ENCODE peak calls at places on chromosomes 11 and 22, in ten cellular contexts. S is AG04450, O is lower leg skin, W is AG04449, G is GM12865, X is LNCaP clone FGC, H is HFF-Myc, M is AG10803, T is small intestine, K is neuronal stem cell. V is an unnamed sample.
A peak's percentile ranks its signal among the peaks of the same experiment; 100 is the strongest.

GRCh38 chr11:71309611-71310010 is 57.2 kb upstream of the SHANK2 start:
- DNase-seq in T (no peak), G (no peak), X (no peak), H (no peak), M (no peak), W (no peak), S (no peak), O (no peak), K (no peak), V (no peak)

GRCh38 chr22:45994516-45995404 is 17.8 kb upstream of the WNT7B start:
- DNase-seq in H (no peak), G (peak; percentile 56), O (peak; percentile 80), T (peak; percentile 67), X (no peak), S (no peak), M (peak; percentile 64), W (no peak), K (peak; percentile 71), V (peak; percentile 83)

GRCh38 chr11:107591098-107591445 is at the start of gene ELMOD1:
- DNase-seq in O (no peak), W (no peak), S (no peak), M (peak; percentile 40), K (peak; percentile 61), T (no peak), X (no peak), H (no peak), G (peak; percentile 24), V (peak; percentile 28)

GRCh38 chr11:130666781-130667251 is 218.4 kb downstream of the ADAMTS15 start:
- DNase-seq in O (no peak), S (no peak), X (no peak), T (no peak), G (no peak), H (no peak), W (no peak), K (no peak), M (peak; percentile 66), V (no peak)

GRCh38 chr11:60915250-60915914 is 1.4 kb downstream of the TMEM109 start:
- DNase-seq in O (peak; percentile 37), H (no peak), G (peak; percentile 89), W (no peak), M (peak; percentile 65), S (no peak), K (peak; percentile 77), X (no peak), T (peak; percentile 55), V (no peak)

GRCh38 chr11:19978668-19979518 is 181.4 kb downstream of the DBX1 start:
- DNase-seq in K (no peak), O (no peak), S (peak; percentile 65), W (peak; percentile 52), M (peak; percentile 77), G (peak; percentile 61), H (no peak), T (peak; percentile 53), X (no peak), V (no peak)

GRCh38 chr11:45304111-45304991 is 18.2 kb upstream of the SYT13 start:
- DNase-seq in G (peak; percentile 37), O (no peak), M (no peak), X (no peak), K (no peak), T (no peak), W (no peak), H (no peak), S (no peak), V (no peak)

GRCh38 chr11:61007383-61007970 is 36.0 kb downstream of the CD6 start:
- DNase-seq in X (no peak), W (no peak), K (no peak), O (no peak), M (no peak), S (no peak), H (no peak), G (no peak), T (peak; percentile 42), V (no peak)

GRCh38 chr11:70270877-70271634 is 566 bp downstream of the PPFIA1 start:
- DNase-seq in M (peak; percentile 71), X (no peak), K (peak; percentile 51), W (peak; percentile 17), O (no peak), G (peak; percentile 50), S (peak; percentile 13), H (no peak), T (peak; percentile 43), V (peak; percentile 4)

GRCh38 chr11:61816736-61817455 is at the start of gene FADS1:
- DNase-seq in G (peak; percentile 95), W (peak; percentile 60), X (no peak), H (no peak), O (peak; percentile 63), T (peak; percentile 56), S (peak; percentile 89), M (peak; percentile 91), K (peak; percentile 93), V (peak; percentile 96)

GRCh38 chr11:7787239-7787638 is 9.5 kb downstream of the OR5P2 start:
- DNase-seq in X (no peak), K (no peak), H (no peak), O (no peak), G (peak; percentile 45), W (no peak), M (no peak), S (no peak), T (no peak), V (no peak)

GRCh38 chr11:71446942-71447688 is 1.1 kb downstream of the DHCR7 start:
- DNase-seq in S (peak; percentile 7), K (no peak), H (no peak), G (no peak), M (peak; percentile 81), O (no peak), X (no peak), W (no peak), T (peak; percentile 54), V (peak; percentile 26)

DNA sequence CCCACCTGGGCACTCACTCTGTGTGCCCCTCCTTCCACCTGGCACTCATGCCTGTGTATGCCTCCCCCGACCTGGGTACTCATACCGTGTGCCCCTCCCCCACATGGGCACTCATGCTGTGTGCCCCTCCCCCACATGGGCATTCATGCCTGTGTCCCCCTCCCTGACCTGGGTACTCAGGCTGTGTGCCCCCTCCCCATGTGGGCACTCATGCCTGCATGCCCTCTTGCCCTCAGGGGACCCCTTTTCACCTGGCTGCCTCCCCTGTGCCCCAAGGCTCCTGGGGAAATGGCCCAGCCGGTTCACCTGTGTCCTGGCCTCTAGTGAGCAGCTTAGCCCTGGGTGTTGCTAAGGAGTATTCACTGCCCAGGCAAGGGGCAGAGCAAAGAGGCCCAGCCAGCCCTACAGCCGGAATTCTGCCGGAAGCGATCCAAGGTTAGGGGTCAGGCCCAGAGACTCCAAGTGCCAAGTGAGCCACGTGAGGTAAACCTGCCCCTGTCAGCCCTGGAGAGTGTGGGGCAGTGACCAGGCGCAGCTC is 5.7 kb upstream of the IFITM10 start:
- DNase-seq in K (no peak), S (no peak), O (no peak), H (no peak), M (no peak), X (no peak), G (no peak), W (no peak), T (no peak), V (no peak)
- H3K4me3 ChIP-seq in K (no peak overlapping the region), S (no peak overlapping the region), O (no peak overlapping the region), H (no peak overlapping the region), M (no peak overlapping the region), X (no peak overlapping the region), G (no peak overlapping the region), W (no peak overlapping the region), T (no peak overlapping the region), V (no peak overlapping the region)

GRCh38 chr11:122723576-122723975 is 68.1 kb downstream of the UBASH3B start:
- DNase-seq in G (no peak), W (no peak), K (no peak), S (no peak), M (no peak), T (no peak), X (no peak), H (no peak), O (no peak), V (no peak)

GRCh38 chr11:122723106-122723505 is 67.6 kb downstream of the UBASH3B start:
- DNase-seq in T (no peak), K (no peak), W (no peak), G (no peak), M (no peak), X (no peak), S (no peak), H (no peak), O (no peak), V (no peak)

GRCh38 chr11:122721964-122722266 is 66.4 kb downstream of the UBASH3B start:
- DNase-seq in X (no peak), K (no peak), G (no peak), W (peak; percentile 49), O (no peak), S (peak; percentile 64), M (peak; percentile 79), H (peak; percentile 82), T (no peak), V (no peak)

GRCh38 chr11:122727101-122727929 is 71.8 kb downstream of the UBASH3B start:
- DNase-seq in O (no peak), S (no peak), K (peak; percentile 17), M (peak; percentile 64), X (no peak), G (peak; percentile 77), W (no peak), H (no peak), T (peak; percentile 46), V (no peak)

DNA sequence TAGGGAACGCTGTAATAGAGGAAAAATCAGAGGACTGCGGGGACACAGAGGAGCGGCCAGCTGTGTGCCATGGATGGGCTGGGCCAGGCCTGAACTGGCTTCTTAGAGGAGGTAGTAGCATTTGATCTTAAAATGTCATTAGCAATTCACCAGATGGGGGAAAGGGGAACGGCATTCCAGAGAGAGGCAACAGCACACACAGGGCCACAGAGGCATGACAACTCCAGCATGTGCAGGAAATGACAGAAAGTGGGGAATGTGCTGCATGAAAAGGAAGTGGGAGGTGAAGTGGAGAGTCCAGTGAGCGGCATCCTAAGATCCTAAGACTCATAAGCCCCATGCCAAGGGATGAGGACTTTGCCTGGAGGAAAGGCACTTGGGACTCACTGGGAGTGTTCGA is 69.0 kb downstream of the UBASH3B start:
- DNase-seq in X (no peak), K (no peak), O (no peak), T (no peak), W (no peak), G (no peak), H (no peak), M (peak; percentile 69), S (no peak), V (no peak)
- H3K4me3 ChIP-seq in X (no peak overlapping the region), K (no peak overlapping the region), O (no peak overlapping the region), T (no peak overlapping the region), W (no peak overlapping the region), G (no peak overlapping the region), H (no peak overlapping the region), M (no peak overlapping the region), S (no peak overlapping the region), V (no peak overlapping the region)

GRCh38 chr11:59767212-59767611 is 12.0 kb downstream of the STX3 start:
- DNase-seq in T (peak; percentile 91), O (no peak), G (no peak), M (no peak), K (no peak), S (no peak), X (no peak), W (no peak), H (no peak), V (no peak)
- H3K4me3 ChIP-seq in T (no peak overlapping the region), O (no peak overlapping the region), G (no peak overlapping the region), M (no peak overlapping the region), K (no peak overlapping the region), S (no peak overlapping the region), X (no peak overlapping the region), W (no peak overlapping the region), H (no peak overlapping the region), V (no peak overlapping the region)

DNA sequence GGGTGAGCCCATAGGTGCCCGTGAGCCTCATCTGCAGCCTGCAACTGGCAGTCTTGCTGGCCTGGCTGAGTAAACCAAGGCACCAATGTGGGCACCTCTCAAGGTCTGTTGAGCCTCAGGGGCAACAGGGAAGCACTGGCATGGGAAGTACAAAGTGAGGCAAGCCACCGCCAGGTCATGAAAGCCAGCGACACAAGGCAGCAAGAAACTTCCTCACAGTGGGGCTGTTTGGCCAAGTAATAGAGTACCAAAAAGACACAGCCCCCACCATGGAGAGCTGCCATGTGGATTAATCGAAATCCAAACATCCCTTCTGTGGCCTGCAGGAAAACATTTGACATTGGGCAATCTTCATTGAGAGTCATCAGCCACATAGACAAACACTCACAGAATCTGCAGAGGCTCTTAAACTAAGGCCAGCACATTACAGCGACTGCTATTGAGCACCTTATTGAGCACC is 43.6 kb upstream of the FIBIN start:
- DNase-seq in H (no peak), S (peak; percentile 85), X (no peak), K (no peak), G (no peak), O (no peak), M (peak; percentile 92), T (no peak), W (peak; percentile 76), V (no peak)
- H3K4me3 ChIP-seq in H (no peak overlapping the region), S (no peak overlapping the region), X (no peak overlapping the region), K (no peak overlapping the region), G (no peak overlapping the region), O (no peak overlapping the region), M (no peak overlapping the region), T (no peak overlapping the region), W (no peak overlapping the region), V (no peak overlapping the region)

V was measured in dorsolateral prefrontal cortex.